ENCODE peak calls at places on chromosomes 6 and 20, in four cellular contexts. B, V, S and L are unnamed samples.

GRCh38 chr6:123518441-123519190 is 118.1 kb downstream of the TRDN start:
- DNase-seq in S (no peak), V (no peak), B (no peak), L (no peak)

GRCh38 chr20:9215539-9215938 is 146.7 kb downstream of the PLCB4 start:
- DNase-seq in B (no peak), S (no peak), V (no peak), L (no peak)

GRCh38 chr20:9660236-9660868 is 146.0 kb downstream of the LAMP5 start:
- DNase-seq in V (peak), S (no peak), B (no peak), L (no peak)

GRCh38 chr6:17884501-17885039 is 102.9 kb downstream of the KIF13A start:
- DNase-seq in V (no peak), S (no peak), B (no peak), L (no peak)

GRCh38 chr20:34512266-34512954 is 3.8 kb upstream of the DYNLRB1 start:
- DNase-seq in B (no peak), S (no peak), V (no peak), L (no peak)

GRCh38 chr20:58542411-58543095 is 27.4 kb upstream of the APCDD1L start:
- DNase-seq in B (no peak), V (no peak), S (no peak), L (no peak)

GRCh38 chr6:136039185-136039584 is 187.7 kb downstream of the PDE7B start:
- DNase-seq in S (no peak), B (no peak), V (no peak), L (no peak)

GRCh38 chr6:70388814-70389213 is 24.5 kb upstream of the FAM135A start:
- DNase-seq in B (no peak), S (no peak), V (no peak), L (no peak)

GRCh38 chr6:140138311-140138994 is 764.0 kb upstream of the CITED2 start:
- DNase-seq in S (no peak), B (no peak), V (peak), L (no peak)

GRCh38 chr6:17600527-17601388 is 656 bp downstream of the FAM8A1 start:
- DNase-seq in B (peak), V (peak), S (peak), L (peak)

GRCh38 chr6:81697564-81697963 is 54.9 kb downstream of the TENT5A start:
- DNase-seq in B (no peak), V (no peak), S (no peak), L (no peak)

GRCh38 chr20:18154342-18154741 is 16.7 kb downstream of the KAT14 start:
- DNase-seq in V (no peak), B (no peak), S (no peak), L (no peak)

GRCh38 chr6:145562771-145563615 is 172.3 kb downstream of the EPM2A start:
- DNase-seq in S (no peak), B (no peak), V (no peak), L (no peak)

GRCh38 chr6:124203106-124203811 is 399.6 kb downstream of the NKAIN2 start:
- DNase-seq in S (no peak), V (no peak), B (no peak), L (no peak)

GRCh38 chr20:18012901-18013300 is 44.1 kb downstream of the MGME1 start:
- DNase-seq in V (no peak), S (no peak), B (no peak), L (no peak)

GRCh38 chr6:49646130-49646824 is 9.6 kb upstream of the RHAG start:
- DNase-seq in S (no peak), B (no peak), V (no peak), L (no peak)

GRCh38 chr20:46368902-46369268 is 37.5 kb downstream of the ELMO2 start:
- DNase-seq in V (no peak), B (no peak), S (no peak), L (no peak)